ENCODE peak calls at places on chromosome 1, in ten cellular contexts. One of them, this sample, is unnamed.

GRCh38 chr1:192538407-192539311 is 36.9 kb upstream of the RGS1 start:
- DNase-seq in activated CD8-positive, alpha-beta memory T cell treated with anti-CD3 and anti-CD28 coated beads, Interleukin-2, amount 50 U/mL, for 4 hours: no peak
- DNase-seq in NAMALWA: peak
- DNase-seq in activated CD4-positive, alpha-beta T cell treated with anti-CD3 and anti-CD28 coated beads, Interleukin-2, amount 10 ng/mL, durations not matched to agents 24 days and 14 days: peak
- DNase-seq in germinal center: peak
- DNase-seq in GM19239: no peak
- DNase-seq in substantia nigra: no peak
- DNase-seq in stimulated activated CD4-positive, alpha-beta T cell treated with anti-CD3 and anti-CD28 coated beads, Interleukin-2, amount 100 ng/mL, for 48 hours: no peak
- DNase-seq in T-helper 1 cell: peak
- DNase-seq in prostate gland: no peak
- DNase-seq in this sample: no peak

GRCh38 chr1:98677288-98677687 is 15.8 kb downstream of the SNX7 start:
- DNase-seq in activated CD8-positive, alpha-beta memory T cell treated with anti-CD3 and anti-CD28 coated beads, Interleukin-2, amount 50 U/mL, for 4 hours: no peak
- DNase-seq in NAMALWA: no peak
- DNase-seq in activated CD4-positive, alpha-beta T cell treated with anti-CD3 and anti-CD28 coated beads, Interleukin-2, amount 10 ng/mL, durations not matched to agents 24 days and 14 days: no peak
- DNase-seq in germinal center: no peak
- DNase-seq in GM19239: no peak
- DNase-seq in substantia nigra: no peak
- DNase-seq in stimulated activated CD4-positive, alpha-beta T cell treated with anti-CD3 and anti-CD28 coated beads, Interleukin-2, amount 100 ng/mL, for 48 hours: no peak
- DNase-seq in T-helper 1 cell: no peak
- DNase-seq in prostate gland: peak
- DNase-seq in this sample: no peak

GRCh38 chr1:29478046-29478791 is 241.9 kb downstream of the PTPRU start:
- DNase-seq in activated CD8-positive, alpha-beta memory T cell treated with anti-CD3 and anti-CD28 coated beads, Interleukin-2, amount 50 U/mL, for 4 hours: no peak
- DNase-seq in NAMALWA: no peak
- DNase-seq in activated CD4-positive, alpha-beta T cell treated with anti-CD3 and anti-CD28 coated beads, Interleukin-2, amount 10 ng/mL, durations not matched to agents 24 days and 14 days: no peak
- DNase-seq in germinal center: no peak
- DNase-seq in GM19239: no peak
- DNase-seq in substantia nigra: no peak
- DNase-seq in stimulated activated CD4-positive, alpha-beta T cell treated with anti-CD3 and anti-CD28 coated beads, Interleukin-2, amount 100 ng/mL, for 48 hours: no peak
- DNase-seq in T-helper 1 cell: no peak
- DNase-seq in prostate gland: no peak
- DNase-seq in this sample: no peak

GRCh38 chr1:24341260-24341659 is 22.1 kb downstream of the GRHL3 start:
- DNase-seq in activated CD8-positive, alpha-beta memory T cell treated with anti-CD3 and anti-CD28 coated beads, Interleukin-2, amount 50 U/mL, for 4 hours: no peak
- DNase-seq in NAMALWA: no peak
- DNase-seq in activated CD4-positive, alpha-beta T cell treated with anti-CD3 and anti-CD28 coated beads, Interleukin-2, amount 10 ng/mL, durations not matched to agents 24 days and 14 days: no peak
- DNase-seq in germinal center: no peak
- DNase-seq in GM19239: no peak
- DNase-seq in substantia nigra: no peak
- DNase-seq in stimulated activated CD4-positive, alpha-beta T cell treated with anti-CD3 and anti-CD28 coated beads, Interleukin-2, amount 100 ng/mL, for 48 hours: no peak
- DNase-seq in T-helper 1 cell: no peak
- DNase-seq in prostate gland: no peak
- DNase-seq in this sample: peak

GRCh38 chr1:89041055-89041707 is 18.5 kb upstream of the GBP3 start:
- DNase-seq in activated CD8-positive, alpha-beta memory T cell treated with anti-CD3 and anti-CD28 coated beads, Interleukin-2, amount 50 U/mL, for 4 hours: no peak
- DNase-seq in NAMALWA: no peak
- DNase-seq in activated CD4-positive, alpha-beta T cell treated with anti-CD3 and anti-CD28 coated beads, Interleukin-2, amount 10 ng/mL, durations not matched to agents 24 days and 14 days: peak
- DNase-seq in germinal center: no peak
- DNase-seq in GM19239: no peak
- DNase-seq in substantia nigra: no peak
- DNase-seq in stimulated activated CD4-positive, alpha-beta T cell treated with anti-CD3 and anti-CD28 coated beads, Interleukin-2, amount 100 ng/mL, for 48 hours: no peak
- DNase-seq in T-helper 1 cell: peak
- DNase-seq in prostate gland: no peak
- DNase-seq in this sample: no peak

GRCh38 chr1:205074513-205074912 is 9.7 kb downstream of the TMEM81 start:
- DNase-seq in activated CD8-positive, alpha-beta memory T cell treated with anti-CD3 and anti-CD28 coated beads, Interleukin-2, amount 50 U/mL, for 4 hours: no peak
- DNase-seq in NAMALWA: no peak
- DNase-seq in activated CD4-positive, alpha-beta T cell treated with anti-CD3 and anti-CD28 coated beads, Interleukin-2, amount 10 ng/mL, durations not matched to agents 24 days and 14 days: no peak
- DNase-seq in germinal center: no peak
- DNase-seq in GM19239: no peak
- DNase-seq in substantia nigra: no peak
- DNase-seq in stimulated activated CD4-positive, alpha-beta T cell treated with anti-CD3 and anti-CD28 coated beads, Interleukin-2, amount 100 ng/mL, for 48 hours: no peak
- DNase-seq in T-helper 1 cell: no peak
- DNase-seq in prostate gland: no peak
- DNase-seq in this sample: no peak

GRCh38 chr1:56496861-56497772 is 82.2 kb downstream of the PLPP3 start:
- DNase-seq in activated CD8-positive, alpha-beta memory T cell treated with anti-CD3 and anti-CD28 coated beads, Interleukin-2, amount 50 U/mL, for 4 hours: no peak
- DNase-seq in NAMALWA: no peak
- DNase-seq in activated CD4-positive, alpha-beta T cell treated with anti-CD3 and anti-CD28 coated beads, Interleukin-2, amount 10 ng/mL, durations not matched to agents 24 days and 14 days: no peak
- DNase-seq in germinal center: no peak
- DNase-seq in GM19239: no peak
- DNase-seq in substantia nigra: no peak
- DNase-seq in stimulated activated CD4-positive, alpha-beta T cell treated with anti-CD3 and anti-CD28 coated beads, Interleukin-2, amount 100 ng/mL, for 48 hours: no peak
- DNase-seq in T-helper 1 cell: no peak
- DNase-seq in prostate gland: no peak
- DNase-seq in this sample: no peak

GRCh38 chr1:53371851-53372250 is 44.0 kb upstream of the LRP8 start:
- DNase-seq in activated CD8-positive, alpha-beta memory T cell treated with anti-CD3 and anti-CD28 coated beads, Interleukin-2, amount 50 U/mL, for 4 hours: peak
- DNase-seq in NAMALWA: no peak
- DNase-seq in activated CD4-positive, alpha-beta T cell treated with anti-CD3 and anti-CD28 coated beads, Interleukin-2, amount 10 ng/mL, durations not matched to agents 24 days and 14 days: no peak
- DNase-seq in germinal center: no peak
- DNase-seq in GM19239: no peak
- DNase-seq in substantia nigra: no peak
- DNase-seq in stimulated activated CD4-positive, alpha-beta T cell treated with anti-CD3 and anti-CD28 coated beads, Interleukin-2, amount 100 ng/mL, for 48 hours: no peak
- DNase-seq in T-helper 1 cell: no peak
- DNase-seq in prostate gland: no peak
- DNase-seq in this sample: no peak

This sample was measured in NB4.